ENCODE peak calls at places on chromosomes 1 and 21, in nine cellular contexts. A, Z, C, V, S, O, P, Q and B are unnamed samples. For H3K27me3, the result is how much of the 10 kb centered on the place peaks cover.

GRCh38 chr1:183719289-183719688 is 66.2 kb upstream of the APOBEC4 start:
- DNase-seq in A (no peak), Z (no peak), C (no peak), V (no peak), S (no peak), O (no peak), P (no peak), Q (no peak), B (no peak)

GRCh38 chr1:80457409-80457808 is 1343.3 kb upstream of the ADGRL2 start:
- DNase-seq in A (no peak), Z (no peak), C (no peak), V (no peak), S (no peak), O (no peak), P (no peak), Q (no peak), B (no peak)

GRCh38 chr1:52238474-52238873 is 96.6 kb downstream of the ZFYVE9 start:
- DNase-seq in A (no peak), Z (no peak), C (peak), V (no peak), S (no peak), O (no peak), P (no peak), Q (no peak), B (no peak)

GRCh38 chr1:230867903-230868735 is at the start of gene C1orf198:
- DNase-seq in A (no peak), Z (no peak), C (no peak), V (peak), S (peak), O (peak), P (peak), Q (peak), B (peak)

GRCh38 chr1:2229921-2230700 is 2.0 kb downstream of the SKI start:
- DNase-seq in A (no peak), Z (no peak), C (peak), V (no peak), S (no peak), O (no peak), P (peak), Q (peak), B (peak)

GRCh38 chr1:204198978-204199340 is 2.7 kb upstream of the KISS1 start:
- DNase-seq in A (no peak), Z (no peak), C (no peak), V (no peak), S (no peak), O (no peak), P (no peak), Q (no peak), B (no peak)

GRCh38 chr1:56447732-56448276 is 131.6 kb downstream of the PLPP3 start:
- DNase-seq in A (no peak), Z (no peak), C (no peak), V (no peak), S (no peak), O (no peak), P (peak), Q (no peak), B (no peak)

GRCh38 chr1:116982319-116983004 is 19.1 kb upstream of the CD101 start:
- DNase-seq in A (no peak), Z (no peak), C (no peak), V (no peak), S (no peak), O (no peak), P (no peak), Q (no peak), B (no peak)

GRCh38 chr1:234212764-234213406 is 160.4 kb upstream of the COA6 start:
- DNase-seq in A (peak), Z (no peak), C (peak), V (no peak), S (no peak), O (no peak), P (no peak), Q (no peak), B (no peak)

GRCh38 chr1:154837034-154837678 is 32.9 kb downstream of the KCNN3 start:
- DNase-seq in A (peak), Z (no peak), C (no peak), V (no peak), S (no peak), O (no peak), P (peak), Q (peak), B (peak)

GRCh38 chr1:20290624-20291597 is at the start of gene VWA5B1:
- DNase-seq in A (no peak), Z (no peak), C (no peak), V (no peak), S (no peak), O (no peak), P (no peak), Q (no peak), B (no peak)

GRCh38 chr1:55154616-55155015 is 60.5 kb downstream of the USP24 start:
- DNase-seq in A (no peak), Z (no peak), C (no peak), V (no peak), S (no peak), O (no peak), P (no peak), Q (no peak), B (no peak)

GRCh38 chr1:45442272-45442671 is 48.7 kb downstream of the TESK2 start:
- DNase-seq in A (no peak), Z (no peak), C (peak), V (no peak), S (no peak), O (no peak), P (no peak), Q (no peak), B (no peak)

GRCh38 chr21:32537569-32537881 is 47.8 kb downstream of the TCP10L start:
- DNase-seq in A (no peak), Z (no peak), C (no peak), V (no peak), S (no peak), O (no peak), P (no peak), Q (no peak), B (no peak)

GRCh38 chr1:19289244-19289643 is 674 bp upstream of the AKR7A3 start:
- DNase-seq in A (no peak), Z (no peak), C (no peak), V (no peak), S (no peak), O (no peak), P (no peak), Q (no peak), B (no peak)

GRCh38 chr1:216193839-216194443 is 229.3 kb downstream of the USH2A start:
- DNase-seq in A (no peak), Z (no peak), C (no peak), V (no peak), S (no peak), O (no peak), P (no peak), Q (no peak), B (no peak)

GRCh38 chr1:116738673-116739370 is 15.4 kb upstream of the CD2 start:
- DNase-seq in A (no peak), Z (no peak), C (no peak), V (no peak), S (peak), O (peak), P (no peak), Q (no peak), B (no peak)

GRCh38 chr1:91997607-91998195 is 32.1 kb upstream of the EPHX4 start:
- DNase-seq in A (no peak), Z (peak), C (peak), V (no peak), S (peak), O (no peak), P (no peak), Q (no peak), B (no peak)

GRCh38 chr1:227729881-227730629 is 5.0 kb downstream of the JMJD4 start:
- DNase-seq in A (no peak), Z (peak), C (peak), V (no peak), S (no peak), O (no peak), P (peak), Q (no peak), B (no peak)

GRCh38 chr1:8871539-8871935 is 6.9 kb downstream of the ENO1 start:
- DNase-seq in A (no peak), Z (no peak), C (no peak), V (no peak), S (peak), O (no peak), P (no peak), Q (no peak), B (no peak)

GRCh38 chr1:17509320-17509719 is 30.2 kb upstream of the ARHGEF10L start:
- DNase-seq in A (no peak), Z (no peak), C (no peak), V (no peak), S (no peak), O (no peak), P (no peak), Q (no peak), B (no peak)

GRCh38 chr1:90414201-90414600 is 302.9 kb downstream of the BARHL2 start:
- DNase-seq in A (no peak), Z (no peak), C (no peak), V (no peak), S (no peak), O (no peak), P (no peak), Q (no peak), B (no peak)

GRCh38 chr1:175471039-175471800 is 272.2 kb downstream of the TNR start:
- DNase-seq in A (no peak), Z (no peak), C (no peak), V (no peak), S (no peak), O (no peak), P (no peak), Q (no peak), B (no peak)

GRCh38 chr21:20649231-20649630 is 349.0 kb upstream of the NCAM2 start:
- DNase-seq in A (no peak), Z (no peak), C (no peak), V (no peak), S (no peak), O (no peak), P (no peak), Q (no peak), B (no peak)

GRCh38 chr1:54851406-54851805 is 35.6 kb downstream of the DHCR24 start:
- DNase-seq in A (no peak), Z (no peak), C (no peak), V (no peak), S (no peak), O (no peak), P (no peak), Q (no peak), B (no peak)

GRCh38 chr1:109993885-109994284 is 9.3 kb downstream of the AHCYL1 start:
- DNase-seq in A (no peak), Z (no peak), C (peak), V (no peak), S (no peak), O (no peak), P (no peak), Q (no peak), B (no peak)

GRCh38 chr1:38677756-38678155 is 181.8 kb downstream of the RRAGC start:
- DNase-seq in A (no peak), Z (no peak), C (no peak), V (no peak), S (no peak), O (no peak), P (no peak), Q (no peak), B (no peak)

GRCh38 chr1:181255270-181255929 is 166.9 kb downstream of the IER5 start:
- DNase-seq in A (no peak), Z (no peak), C (peak), V (no peak), S (no peak), O (no peak), P (no peak), Q (no peak), B (no peak)

GRCh38 chr21:25936776-25937175 is 202.0 kb downstream of the GABPA start:
- DNase-seq in A (no peak), Z (no peak), C (peak), V (no peak), S (no peak), O (no peak), P (no peak), Q (no peak), B (no peak)

GRCh38 chr1:27528701-27529637 is 39.0 kb upstream of the WASF2 start:
- DNase-seq in A (peak), Z (no peak), C (peak), V (no peak), S (no peak), O (no peak), P (peak), Q (peak), B (peak)

GRCh38 chr1:173669491-173669941 is at the start of gene ANKRD45:
- DNase-seq in A (no peak), Z (no peak), C (peak), V (peak), S (peak), O (peak), P (no peak), Q (no peak), B (peak)

GRCh38 chr1:42807056-42807668 is 9.8 kb upstream of the ERMAP start:
- DNase-seq in A (no peak), Z (no peak), C (no peak), V (no peak), S (no peak), O (no peak), P (no peak), Q (no peak), B (no peak)

GRCh38 chr1:209595599-209595998 is 12.1 kb downstream of the CAMK1G start:
- DNase-seq in A (no peak), Z (no peak), C (no peak), V (no peak), S (no peak), O (no peak), P (no peak), Q (no peak), B (no peak)
- H3K27me3 ChIP-seq in A (under half), Z (under half), C (under half), V (under half), S (under half), O (under half), P (under half), Q (under half), B (under half)

GRCh38 chr1:229452956-229453801 is 19.3 kb upstream of the ACTA1 start:
- DNase-seq in A (no peak), Z (peak), C (peak), V (no peak), S (no peak), O (no peak), P (no peak), Q (no peak), B (no peak)
- TF ChIP-seq CTCF in A (peak), Z (peak), C (peak), V (peak), S (no peak), O (peak), P (peak), Q (peak), B (peak)

GRCh38 chr21:42683371-42684108 is 30.1 kb downstream of the PDE9A start:
- DNase-seq in A (no peak), Z (no peak), C (no peak), V (no peak), S (peak), O (no peak), P (no peak), Q (peak), B (no peak)

GRCh38 chr21:42685954-42686500 is 32.6 kb downstream of the PDE9A start:
- DNase-seq in A (no peak), Z (no peak), C (no peak), V (no peak), S (no peak), O (no peak), P (no peak), Q (peak), B (no peak)

GRCh38 chr21:42682661-42683060 is 29.2 kb downstream of the PDE9A start:
- DNase-seq in A (no peak), Z (no peak), C (no peak), V (no peak), S (no peak), O (no peak), P (no peak), Q (no peak), B (no peak)

GRCh38 chr21:42684109-42684916 is 30.9 kb downstream of the PDE9A start:
- DNase-seq in A (no peak), Z (no peak), C (no peak), V (no peak), S (peak), O (no peak), P (no peak), Q (peak), B (no peak)

GRCh38 chr21:42685036-42685435 is 31.6 kb downstream of the PDE9A start:
- DNase-seq in A (no peak), Z (no peak), C (no peak), V (no peak), S (no peak), O (no peak), P (no peak), Q (peak), B (no peak)
- H3K27me3 ChIP-seq in A (under half), Z (under half), C (under half), V (under half), S (under half), O (under half), P (under half), Q (under half), B (under half)

DNA sequence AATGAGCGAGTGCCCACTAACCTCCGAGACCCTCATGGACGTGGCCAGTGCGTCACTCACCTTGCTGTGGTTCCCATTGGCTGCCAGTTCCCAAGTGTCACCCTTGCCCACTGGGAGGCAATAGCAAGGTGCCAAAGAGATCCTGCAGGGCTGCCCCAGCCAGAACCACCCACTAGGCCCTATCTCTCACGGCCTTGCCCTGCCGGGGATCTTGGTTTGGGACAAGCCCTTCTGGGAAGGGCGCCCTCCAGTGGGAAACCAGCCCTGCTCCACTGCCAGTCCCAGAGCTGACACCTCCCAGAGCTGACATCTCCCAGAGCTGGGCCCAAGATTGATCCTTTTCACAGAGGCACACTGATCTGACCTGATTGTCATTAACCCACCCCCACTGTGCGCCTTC is 2.1 kb upstream of the SELENON start:
- DNase-seq in A (no peak), Z (no peak), C (no peak), V (no peak), S (peak), O (no peak), P (peak), Q (peak), B (no peak)
- TF ChIP-seq CTCF in A (peak), Z (peak), C (peak), V (peak), S (no peak), O (peak), P (peak), Q (peak), B (no peak)

GRCh38 chr1:156840880-156841279 is 18.0 kb downstream of the INSRR start:
- DNase-seq in A (no peak), Z (no peak), C (no peak), V (no peak), S (no peak), O (no peak), P (no peak), Q (no peak), B (no peak)
- H3K27me3 ChIP-seq in A (under half), Z (under half), C (half or more), V (under half), S (under half), O (under half), P (under half), Q (under half), B (under half)

GRCh38 chr1:200130552-200130951 is 103.0 kb downstream of the NR5A2 start:
- DNase-seq in A (no peak), Z (no peak), C (peak), V (no peak), S (no peak), O (no peak), P (no peak), Q (no peak), B (no peak)

GRCh38 chr1:200129480-200129879 is 102.0 kb downstream of the NR5A2 start:
- DNase-seq in A (no peak), Z (no peak), C (no peak), V (no peak), S (peak), O (no peak), P (no peak), Q (no peak), B (no peak)

GRCh38 chr1:200134116-200134515 is 106.6 kb downstream of the NR5A2 start:
- DNase-seq in A (no peak), Z (no peak), C (no peak), V (no peak), S (no peak), O (no peak), P (no peak), Q (no peak), B (no peak)

GRCh38 chr1:200133123-200133522 is 105.6 kb downstream of the NR5A2 start:
- DNase-seq in A (no peak), Z (no peak), C (no peak), V (no peak), S (no peak), O (no peak), P (no peak), Q (no peak), B (no peak)

GRCh38 chr1:200131551-200132125 is 104.1 kb downstream of the NR5A2 start:
- DNase-seq in A (no peak), Z (peak), C (peak), V (no peak), S (no peak), O (no peak), P (no peak), Q (no peak), B (no peak)
- TF ChIP-seq CTCF in A (no peak), Z (peak), C (no peak), V (no peak), S (no peak), O (no peak), P (no peak), Q (no peak), B (no peak)